ENCODE peak calls at places on chromosomes 13 and 19, in four cellular contexts. N is astrocyte, O is thoracic aorta, V is IMR-90. Z is an unnamed sample.

GRCh38 chr13:41017153-41017552 is 2.0 kb downstream of the ELF1 start:
- DNase-seq in N (no peak), O (no peak), V (no peak), Z (peak; percentile 44)

GRCh38 chr13:114044486-114044885 is 70.6 kb upstream of the C13orf46 start:
- DNase-seq in N (peak; percentile 56), O (no peak), V (peak; percentile 40), Z (no peak)

GRCh38 chr13:26529441-26529840 is 28.0 kb upstream of the WASF3 start:
- DNase-seq in N (peak; percentile 46), O (no peak), V (peak; percentile 74), Z (peak; percentile 77)

GRCh38 chr13:60511637-60512036 is 114.6 kb downstream of the TDRD3 start:
- DNase-seq in N (no peak), O (no peak), V (no peak), Z (no peak)

GRCh38 chr13:51148952-51149573 is 38.0 kb upstream of the C13orf42 start:
- DNase-seq in N (peak; percentile 47), O (no peak), V (peak; percentile 45), Z (peak; percentile 50)

GRCh38 chr13:59409211-59409610 is 754.5 kb downstream of the DIAPH3 start:
- DNase-seq in N (peak; percentile 62), O (no peak), V (peak; percentile 58), Z (no peak)

GRCh38 chr13:42628666-42629065 is 54.7 kb downstream of the TNFSF11 start:
- DNase-seq in N (no peak), O (no peak), V (no peak), Z (no peak)

GRCh38 chr13:72852207-72852606 is 70.3 kb downstream of the PIBF1 start:
- DNase-seq in N (no peak), O (no peak), V (no peak), Z (no peak)

GRCh38 chr19:12365372-12366162 is at the start of gene ZNF442:
- DNase-seq in N (peak; percentile 92), O (peak; percentile 93), V (peak; percentile 93), Z (peak; percentile 94)

GRCh38 chr13:34750078-34750703 is 191.9 kb upstream of the NBEA start:
- DNase-seq in N (peak; percentile 8), O (no peak), V (no peak), Z (no peak)

GRCh38 chr13:41995946-41996345 is 35.0 kb upstream of the VWA8 start:
- DNase-seq in N (peak; percentile 89), O (no peak), V (peak; percentile 75), Z (peak; percentile 77)

GRCh38 chr13:28531956-28532225 is 37.0 kb upstream of the FLT1 start:
- DNase-seq in N (no peak), O (no peak), V (no peak), Z (no peak)

GRCh38 chr19:804419-805160 is 7.3 kb downstream of the PTBP1 start:
- DNase-seq in N (no peak), O (no peak), V (no peak), Z (no peak)

GRCh38 chr13:68749801-68750200 is 1357.8 kb upstream of the ATXN8OS start:
- DNase-seq in N (peak; percentile 6), O (no peak), V (no peak), Z (no peak)

GRCh38 chr13:41232715-41233114 is 30.7 kb downstream of the MTRF1 start:
- DNase-seq in N (no peak), O (no peak), V (no peak), Z (no peak)

GRCh38 chr19:5990289-5990797 is 12.4 kb upstream of the RANBP3 start:
- DNase-seq in N (no peak), O (no peak), V (no peak), Z (no peak)

GRCh38 chr19:8503506-8503905 is 1.1 kb upstream of the PRAM1 start:
- DNase-seq in N (no peak), O (no peak), V (no peak), Z (no peak)

GRCh38 chr19:35083678-35084077 is 31.9 kb upstream of the FXYD3 start:
- DNase-seq in N (no peak), O (no peak), V (no peak), Z (no peak)

GRCh38 chr13:80345771-80346510 is 5.0 kb upstream of the SPRY2 start:
- DNase-seq in N (no peak), O (no peak), V (no peak), Z (no peak)

GRCh38 chr19:10918359-10918758 is 10.1 kb downstream of the YIPF2 start:
- DNase-seq in N (no peak), O (no peak), V (no peak), Z (no peak)

GRCh38 chr13:100389617-100390016 is 199.0 kb downstream of the GGACT start:
- DNase-seq in N (no peak), O (no peak), V (no peak), Z (no peak)

GRCh38 chr19:5143471-5144411 is 174.8 kb downstream of the KDM4B start:
- DNase-seq in N (no peak), O (no peak), V (no peak), Z (no peak)

GRCh38 chr19:4803736-4804695 is 12.5 kb downstream of the FEM1A start:
- DNase-seq in N (peak; percentile 9), O (no peak), V (peak; percentile 37), Z (peak; percentile 53)

GRCh38 chr13:37418490-37418889 is 180.1 kb downstream of the POSTN start:
- DNase-seq in N (no peak), O (no peak), V (peak; percentile 79), Z (peak; percentile 61)

GRCh38 chr19:14428882-14429416 is 4.2 kb upstream of the PKN1 start:
- DNase-seq in N (no peak), O (no peak), V (no peak), Z (no peak)

GRCh38 chr19:14097532-14098151 is 7.1 kb upstream of the SAMD1 start:
- DNase-seq in N (no peak), O (no peak), V (no peak), Z (no peak)

GRCh38 chr19:4910594-4911273 is 1.4 kb downstream of the UHRF1 start:
- DNase-seq in N (peak; percentile 76), O (no peak), V (peak; percentile 64), Z (peak; percentile 39)

GRCh38 chr19:28633223-28634030 is 579.5 kb downstream of the UQCRFS1 start:
- DNase-seq in N (peak; percentile 38), O (no peak), V (peak; percentile 1), Z (peak; percentile 33)

GRCh38 chr19:1400281-1401137 is 833 bp downstream of the GAMT start:
- DNase-seq in N (no peak), O (no peak), V (no peak), Z (no peak)

GRCh38 chr13:88042489-88042888 is 371.3 kb downstream of the SLITRK5 start:
- DNase-seq in N (peak; percentile 55), O (no peak), V (no peak), Z (peak; percentile 37)

GRCh38 chr13:79541426-79542049 is 60.6 kb downstream of the NDFIP2 start:
- DNase-seq in N (peak; percentile 36), O (no peak), V (peak; percentile 73), Z (peak; percentile 69)

GRCh38 chr13:41505209-41505835 is 48.0 kb downstream of the RGCC start:
- DNase-seq in N (peak; percentile 98), O (no peak), V (peak; percentile 96), Z (peak; percentile 59)

GRCh38 chr13:40789275-40790231 is at the start of gene SLC25A15:
- DNase-seq in N (peak; percentile 63), O (no peak), V (peak; percentile 72), Z (peak; percentile 77)

GRCh38 chr13:94999871-95000270 is 287.5 kb upstream of the SOX21 start:
- DNase-seq in N (peak; percentile 33), O (no peak), V (no peak), Z (peak; percentile 34)

GRCh38 chr13:43878897-43879322 is 630 bp downstream of the CCDC122 start:
- DNase-seq in N (peak; percentile 68), O (peak; percentile 26), V (peak; percentile 81), Z (peak; percentile 48)

GRCh38 chr19:45885556-45886426 is at the start of gene IRF2BP1:
- DNase-seq in N (peak; percentile 83), O (peak; percentile 84), V (peak; percentile 91), Z (peak; percentile 96)
- TF ChIP-seq CTCF in N (no peak), O (peak; percentile 7), V (no peak), Z (no peak)

GRCh38 chr13:22060187-22060586 is 389.3 kb downstream of the FGF9 start:
- DNase-seq in N (no peak), O (no peak), V (no peak), Z (no peak)

GRCh38 chr13:22063416-22064124 is 392.7 kb downstream of the FGF9 start:
- DNase-seq in N (no peak), O (no peak), V (no peak), Z (no peak)

GRCh38 chr13:22061806-22062391 is 391.0 kb downstream of the FGF9 start:
- DNase-seq in N (no peak), O (no peak), V (no peak), Z (no peak)

GRCh38 chr13:22062478-22063205 is 391.8 kb downstream of the FGF9 start:
- DNase-seq in N (no peak), O (no peak), V (peak; percentile 63), Z (peak; percentile 6)

DNA sequence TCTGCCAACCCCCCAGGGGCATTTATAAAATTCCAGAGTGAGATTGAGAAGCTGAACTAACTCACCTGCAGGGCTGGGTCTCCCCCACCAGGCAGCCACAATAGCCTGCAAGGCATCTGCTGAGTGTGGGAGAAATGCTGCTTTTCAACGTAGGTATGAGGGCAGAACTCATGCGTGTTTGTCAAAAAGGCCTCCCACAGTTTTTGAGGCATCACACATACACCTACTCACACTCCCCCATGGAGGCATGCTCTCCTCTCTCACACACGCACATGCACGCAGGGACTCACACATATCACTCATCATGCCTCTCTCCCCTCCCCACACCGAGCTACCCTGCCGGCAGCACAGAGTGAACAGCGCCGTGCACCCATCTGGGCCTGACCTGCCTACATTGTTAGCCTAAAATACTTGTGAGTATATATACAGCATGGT is 390.5 kb downstream of the FGF9 start:
- DNase-seq in N (no peak), O (no peak), V (no peak), Z (no peak)
- TF ChIP-seq CTCF in N (no peak), O (no peak), V (no peak), Z (no peak)

DNA sequence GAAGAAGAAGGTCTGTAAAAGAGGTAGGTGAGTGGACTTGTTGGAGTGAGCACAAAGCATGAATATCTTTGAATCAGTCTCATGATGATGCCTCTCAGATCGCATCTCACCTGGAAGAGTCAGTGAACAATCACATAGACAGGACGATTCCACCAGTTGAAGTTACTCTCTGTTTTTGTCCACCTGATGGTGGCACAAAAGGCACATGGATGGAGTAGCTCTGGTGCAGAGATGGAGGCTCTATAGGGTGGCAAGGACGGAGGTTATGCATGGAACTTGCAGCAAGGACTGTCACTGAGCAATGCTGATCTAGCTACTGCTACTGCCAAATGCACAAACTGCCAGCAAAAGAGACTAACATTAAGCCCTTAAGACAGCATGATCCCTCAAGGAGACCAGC is 10.3 kb upstream of the MYCBP2 start:
- DNase-seq in N (no peak), O (no peak), V (no peak), Z (no peak)
- TF ChIP-seq CTCF in N (no peak), O (no peak), V (no peak), Z (no peak)

DNA sequence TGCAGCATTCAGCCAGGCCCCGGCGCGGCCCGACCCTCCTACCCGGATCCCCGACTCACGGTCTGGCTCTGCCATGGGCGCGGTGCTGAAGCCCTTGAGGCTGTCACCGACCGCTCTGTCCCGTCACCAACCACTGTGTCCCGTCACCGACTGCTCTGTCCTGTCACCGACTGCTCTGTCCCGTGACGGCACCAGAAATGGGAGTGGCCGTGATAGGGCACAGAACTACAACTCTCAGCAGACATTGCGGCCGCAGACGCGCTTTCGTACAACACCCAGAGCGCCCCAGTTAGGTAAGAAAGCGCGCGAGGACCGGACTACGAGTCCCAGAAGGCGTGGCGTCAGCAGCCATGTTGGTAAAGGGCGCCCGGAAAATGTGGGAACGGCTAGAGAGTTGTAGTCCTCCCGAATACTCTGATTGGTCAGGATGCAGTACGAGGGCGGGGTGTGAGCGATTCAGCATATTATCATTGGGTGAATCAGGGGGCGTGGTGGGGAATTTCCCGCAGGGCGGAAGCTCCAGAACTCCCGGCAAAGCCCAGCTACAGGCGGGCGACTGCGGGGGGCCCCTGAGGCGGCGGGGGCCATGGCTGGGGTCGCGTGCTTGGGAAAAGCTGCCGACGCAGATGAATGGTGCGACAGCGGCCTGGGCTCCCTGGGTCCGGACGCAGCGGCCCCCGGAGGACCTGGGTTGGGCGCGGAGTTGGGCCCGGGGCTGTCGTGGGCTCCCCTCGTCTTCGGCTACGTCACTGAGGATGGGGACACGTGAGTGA is at the start of the genes NFKBIB and SIRT2:
- DNase-seq in N (peak; percentile 99), O (peak; percentile 100), V (peak; percentile 99), Z (peak; percentile 100)
- TF ChIP-seq CTCF in N (no peak), O (no peak), V (no peak), Z (no peak)